ENCODE peak calls at places on chromosome 14, in seven cellular contexts. B is progenitor cell of endocrine pancreas; W is occipital lobe; D is GM13976; X is CD8-positive, alpha-beta T cell; P is ELR; I is G401. L is an unnamed sample.

GRCh38 chr14:89574420-89574819 is 157.4 kb upstream of the FOXN3 start:
- DNase-seq in B (no peak), W (no peak), D (no peak), X (no peak), P (no peak), I (no peak), L (no peak)

GRCh38 chr14:64507376-64508156 is 3.0 kb downstream of the ZBTB1 start:
- DNase-seq in B (no peak), W (no peak), D (no peak), X (no peak), P (peak), I (no peak), L (no peak)

GRCh38 chr14:100988411-100988900 is 84.9 kb upstream of the RTL1 start:
- DNase-seq in B (no peak), W (no peak), D (no peak), X (no peak), P (peak), I (no peak), L (no peak)

GRCh38 chr14:77882098-77882497 is 82.2 kb downstream of the ADCK1 start:
- DNase-seq in B (no peak), W (peak), D (no peak), X (no peak), P (no peak), I (no peak), L (no peak)

GRCh38 chr14:70641548-70642312 is at the start of gene TTC9:
- DNase-seq in B (peak), W (no peak), D (peak), X (no peak), P (no peak), I (peak), L (peak)

GRCh38 chr14:103543721-103544626 is 15.0 kb downstream of the TRMT61A start:
- DNase-seq in B (no peak), W (peak), D (no peak), X (no peak), P (peak), I (peak), L (no peak)

GRCh38 chr14:65070710-65071033 is 31.6 kb downstream of the MAX start:
- DNase-seq in B (no peak), W (no peak), D (no peak), X (no peak), P (no peak), I (no peak), L (no peak)

GRCh38 chr14:33218030-33218429 is 279.4 kb downstream of the NPAS3 start:
- DNase-seq in B (no peak), W (no peak), D (no peak), X (no peak), P (no peak), I (no peak), L (no peak)

GRCh38 chr14:28755930-28756895 is 10.4 kb upstream of the FOXG1 start:
- DNase-seq in B (no peak), W (no peak), D (no peak), X (no peak), P (no peak), I (no peak), L (no peak)

GRCh38 chr14:29039171-29039570 is 272.6 kb downstream of the FOXG1 start:
- DNase-seq in B (no peak), W (no peak), D (no peak), X (no peak), P (peak), I (no peak), L (no peak)

GRCh38 chr14:64234877-64235651 is 59.1 kb downstream of the ESR2 start:
- DNase-seq in B (no peak), W (no peak), D (no peak), X (no peak), P (peak), I (peak), L (no peak)

GRCh38 chr14:56119221-56119967 is 1.2 kb downstream of the PELI2 start:
- DNase-seq in B (peak), W (peak), D (peak), X (no peak), P (peak), I (peak), L (no peak)

GRCh38 chr14:104360522-104360921 is 219.0 kb upstream of the C14orf180 start:
- DNase-seq in B (no peak), W (no peak), D (no peak), X (no peak), P (no peak), I (no peak), L (no peak)

GRCh38 chr14:104676130-104676693 is 13.2 kb upstream of the INF2 start:
- DNase-seq in B (no peak), W (no peak), D (no peak), X (no peak), P (no peak), I (no peak), L (no peak)

GRCh38 chr14:30210630-30211029 is 283.0 kb upstream of the PRKD1 start:
- DNase-seq in B (no peak), W (no peak), D (no peak), X (no peak), P (peak), I (no peak), L (no peak)

GRCh38 chr14:69152181-69152943 is 557 bp downstream of the DCAF5 start:
- DNase-seq in B (no peak), W (no peak), D (peak), X (peak), P (peak), I (no peak), L (peak)

GRCh38 chr14:75343914-75344313 is 65.3 kb downstream of the FOS start:
- DNase-seq in B (no peak), W (no peak), D (no peak), X (no peak), P (peak), I (no peak), L (no peak)

GRCh38 chr14:103317976-103318580 is 16.0 kb upstream of the EIF5 start:
- DNase-seq in B (no peak), W (no peak), D (no peak), X (no peak), P (no peak), I (no peak), L (no peak)

GRCh38 chr14:73462078-73462715 is 3.9 kb upstream of the NUMB start:
- DNase-seq in B (no peak), W (peak), D (no peak), X (no peak), P (no peak), I (peak), L (no peak)

GRCh38 chr14:57617510-57617909 is 123.9 kb upstream of the CCDC198 start:
- DNase-seq in B (no peak), W (no peak), D (no peak), X (no peak), P (no peak), I (no peak), L (no peak)

GRCh38 chr14:31277085-31277484 is 69.5 kb upstream of the HECTD1 start:
- DNase-seq in B (no peak), W (no peak), D (no peak), X (no peak), P (no peak), I (no peak), L (no peak)

GRCh38 chr14:81269100-81269978 is 48.6 kb upstream of the GTF2A1 start:
- DNase-seq in B (no peak), W (no peak), D (peak), X (no peak), P (peak), I (peak), L (peak)

GRCh38 chr14:51682411-51682810 is 30.7 kb downstream of the FRMD6 start:
- DNase-seq in B (no peak), W (no peak), D (no peak), X (no peak), P (no peak), I (no peak), L (no peak)

GRCh38 chr14:76950043-76951020 is 78.2 kb downstream of the IRF2BPL start:
- DNase-seq in B (no peak), W (no peak), D (no peak), X (no peak), P (peak), I (no peak), L (no peak)

GRCh38 chr14:32934891-32935633 is 3.6 kb upstream of the NPAS3 start:
- DNase-seq in B (no peak), W (no peak), D (peak), X (no peak), P (no peak), I (no peak), L (peak)

GRCh38 chr14:34087556-34087955 is 136.7 kb upstream of the EGLN3 start:
- DNase-seq in B (no peak), W (no peak), D (no peak), X (no peak), P (no peak), I (no peak), L (no peak)

GRCh38 chr14:36281309-36281708 is 39.1 kb downstream of the MBIP start:
- DNase-seq in B (no peak), W (no peak), D (no peak), X (no peak), P (peak), I (no peak), L (no peak)

GRCh38 chr14:69532561-69533335 is 41.9 kb downstream of the CCDC177 start:
- DNase-seq in B (no peak), W (no peak), D (no peak), X (no peak), P (peak), I (no peak), L (no peak)

GRCh38 chr14:72451081-72451972 is 442.6 kb downstream of the DPF3 start:
- DNase-seq in B (no peak), W (peak), D (peak), X (peak), P (no peak), I (no peak), L (no peak)

GRCh38 chr14:105492051-105492965 is 1.3 kb downstream of the TEDC1 start:
- DNase-seq in B (no peak), W (no peak), D (no peak), X (no peak), P (no peak), I (no peak), L (no peak)

GRCh38 chr14:31070431-31070830 is 44.3 kb upstream of the STRN3 start:
- DNase-seq in B (no peak), W (no peak), D (no peak), X (no peak), P (peak), I (no peak), L (no peak)

GRCh38 chr14:75249251-75249957 is 29.2 kb upstream of the FOS start:
- DNase-seq in B (no peak), W (no peak), D (peak), X (peak), P (no peak), I (no peak), L (no peak)

GRCh38 chr14:69066396-69067171 is 86.3 kb downstream of the DCAF5 start:
- DNase-seq in B (no peak), W (no peak), D (no peak), X (no peak), P (no peak), I (no peak), L (no peak)